ENCODE peak calls at places on chromosomes 1 and 21, in five cellular contexts. A is Caki2; O is AML-193; P is stimulated activated CD8-positive, alpha-beta memory T cell treated with anti-CD3 and anti-CD28 coated beads, Interleukin-15, amount 100 ng/mL, for 4 hours; Z is tibial nerve. G is an unnamed sample.

GRCh38 chr21:34204021-34204420 is 130.6 kb downstream of the MRPS6 start:
- DNase-seq in O (no peak), P (no peak), A (no peak), Z (no peak), G (no peak)

GRCh38 chr1:229093546-229094336 is 177.2 kb upstream of the RAB4A start:
- DNase-seq in O (no peak), A (no peak), P (no peak), Z (no peak), G (no peak)

GRCh38 chr21:43812139-43812821 is 22.9 kb downstream of the RRP1 start:
- DNase-seq in Z (no peak), O (no peak), A (no peak), P (no peak), G (no peak)

GRCh38 chr21:43916691-43917514 is 51.9 kb downstream of the AGPAT3 start:
- DNase-seq in A (no peak), P (peak), Z (no peak), O (no peak), G (no peak)

GRCh38 chr1:46769028-46769740 is 29.7 kb upstream of the CYP4B1 start:
- DNase-seq in A (no peak), Z (no peak), O (no peak), P (no peak), G (no peak)

GRCh38 chr1:245110406-245110805 is 44.4 kb upstream of the KIF26B start:
- DNase-seq in Z (no peak), O (no peak), P (no peak), A (no peak), G (no peak)

GRCh38 chr21:28822882-28823335 is 169.8 kb downstream of the LTN1 start:
- DNase-seq in P (no peak), Z (peak), O (no peak), A (no peak), G (no peak)

GRCh38 chr1:25110037-25110436 is 122.3 kb downstream of the SYF2 start:
- DNase-seq in O (no peak), A (no peak), P (no peak), Z (no peak), G (no peak)

GRCh38 chr1:116284819-116285390 is 88.1 kb upstream of the ATP1A1 start:
- DNase-seq in A (no peak), Z (no peak), O (no peak), P (no peak), G (no peak)

GRCh38 chr1:227756172-227756959 is 21.1 kb downstream of the SNAP47 start:
- DNase-seq in A (no peak), P (no peak), O (no peak), Z (no peak), G (no peak)

GRCh38 chr1:233885196-233886028 is 19.1 kb upstream of the SLC35F3 start:
- DNase-seq in O (no peak), Z (no peak), P (no peak), A (no peak), G (no peak)

GRCh38 chr1:13707211-13707610 is 7.2 kb downstream of the PRDM2 start:
- DNase-seq in O (no peak), P (no peak), A (no peak), Z (no peak), G (no peak)

GRCh38 chr1:30194741-30195423 is 528.5 kb downstream of the MATN1 start:
- DNase-seq in Z (no peak), O (no peak), P (no peak), A (no peak), G (no peak)

GRCh38 chr1:156508955-156509234 is 8.3 kb upstream of the MEF2D start:
- DNase-seq in P (no peak), A (no peak), Z (no peak), O (no peak), G (no peak)

GRCh38 chr1:224747578-224747977 is 131.5 kb downstream of the CNIH3 start:
- DNase-seq in A (no peak), Z (no peak), O (peak), P (no peak), G (no peak)

GRCh38 chr1:9198538-9199361 is 35.8 kb upstream of the H6PD start:
- DNase-seq in P (no peak), Z (no peak), O (no peak), A (no peak), G (no peak)

GRCh38 chr21:32814528-32814927 is 43.0 kb upstream of the PAXBP1 start:
- DNase-seq in O (no peak), A (no peak), P (no peak), Z (no peak), G (no peak)

GRCh38 chr1:17192394-17193221 is 12.3 kb upstream of the PADI1 start:
- DNase-seq in A (no peak), P (no peak), O (no peak), Z (no peak), G (no peak)

GRCh38 chr1:34778381-34778780 is 2.6 kb upstream of the GJB3 start:
- DNase-seq in P (no peak), A (no peak), Z (no peak), O (no peak), G (no peak)

GRCh38 chr1:89794406-89794805 is 26.4 kb upstream of the LRRC8D start:
- DNase-seq in P (no peak), O (no peak), Z (no peak), A (no peak), G (no peak)

GRCh38 chr1:27161594-27161993 is 6.7 kb upstream of the SLC9A1 start:
- DNase-seq in P (no peak), O (peak), A (peak), Z (no peak), G (no peak)

G was measured in SIG-M5.